ENCODE peak calls at places on chromosomes 7 and 10, in five cellular contexts. J, I, W, R and Q are unnamed samples.
A peak's percentile ranks its signal among the peaks of the same experiment; 100 is the strongest.

GRCh38 chr7:101031082-101031481 is 11.2 kb downstream of the MUC17 start:
- DNase-seq in J (peak; percentile 13), I (peak; percentile 19), W (no peak), R (no peak), Q (no peak)

GRCh38 chr7:41559426-41559825 is 143.5 kb downstream of the INHBA start:
- DNase-seq in I (peak; percentile 57), J (no peak), W (no peak), R (no peak), Q (no peak)

GRCh38 chr10:74194545-74194944 is 43.5 kb downstream of the ADK start:
- DNase-seq in I (no peak), J (no peak), W (no peak), R (no peak), Q (no peak)

GRCh38 chr10:60827791-60828488 is 49.7 kb downstream of the CDK1 start:
- DNase-seq in I (no peak), W (no peak), R (no peak), J (no peak), Q (no peak)

GRCh38 chr10:34838366-34838900 is 23.3 kb upstream of the PARD3 start:
- DNase-seq in J (no peak), R (no peak), W (no peak), I (no peak), Q (no peak)

GRCh38 chr10:28793482-28793881 is 116.2 kb downstream of the BAMBI start:
- DNase-seq in J (no peak), W (no peak), R (no peak), I (no peak), Q (no peak)

GRCh38 chr7:50393547-50394252 is 56.5 kb downstream of the FIGNL1 start:
- DNase-seq in J (no peak), R (peak; percentile 73), I (no peak), W (no peak), Q (no peak)

GRCh38 chr10:127878474-127879055 is 14.2 kb downstream of the CLRN3 start:
- DNase-seq in R (no peak), W (no peak), I (no peak), J (no peak), Q (no peak)

GRCh38 chr7:16638282-16639265 is 7.0 kb downstream of the ANKMY2 start:
- DNase-seq in J (no peak), W (no peak), I (no peak), R (no peak), Q (no peak)

GRCh38 chr10:71737356-71738172 is 18.0 kb upstream of the C10orf105 start:
- DNase-seq in I (no peak), R (no peak), W (no peak), J (no peak), Q (no peak)

GRCh38 chr7:130134726-130135125 is 64.4 kb downstream of the KLHDC10 start:
- DNase-seq in J (no peak), R (no peak), I (no peak), W (no peak), Q (no peak)

GRCh38 chr10:76523215-76523614 is 1091.8 kb downstream of the LRMDA start:
- DNase-seq in R (no peak), J (no peak), I (no peak), W (no peak), Q (no peak)

GRCh38 chr7:40721344-40721949 is 586.6 kb downstream of the SUGCT start:
- DNase-seq in R (no peak), I (no peak), J (no peak), W (no peak), Q (no peak)

GRCh38 chr10:72274213-72274729 is 547 bp downstream of the DDIT4 start:
- DNase-seq in R (no peak), W (no peak), J (no peak), I (no peak), Q (no peak)

GRCh38 chr10:84562592-84562991 is 234.2 kb downstream of the CCSER2 start:
- DNase-seq in I (no peak), J (no peak), R (no peak), W (no peak), Q (no peak)

GRCh38 chr7:82335927-82336326 is 107.7 kb downstream of the CACNA2D1 start:
- DNase-seq in J (peak; percentile 28), W (no peak), R (peak; percentile 5), I (no peak), Q (peak; percentile 14)

GRCh38 chr10:46556515-46557318 is at the start of gene GPRIN2:
- DNase-seq in W (peak; percentile 77), J (no peak), R (no peak), I (peak; percentile 58), Q (no peak)

GRCh38 chr10:59134302-59134701 is 42.1 kb upstream of the PHYHIPL start:
- DNase-seq in I (no peak), W (no peak), J (no peak), R (no peak), Q (no peak)
- TF ChIP-seq CTCF in I (no peak), W (no peak), J (no peak), R (no peak), Q (no peak)

GRCh38 chr10:115937756-115938032 is 335.3 kb downstream of the GFRA1 start:
- DNase-seq in W (no peak), J (no peak), I (no peak), R (no peak), Q (no peak)

GRCh38 chr10:115942106-115942505 is 330.9 kb downstream of the GFRA1 start:
- DNase-seq in W (no peak), R (no peak), J (no peak), I (no peak), Q (no peak)

GRCh38 chr10:115936926-115937755 is 335.9 kb downstream of the GFRA1 start:
- DNase-seq in R (no peak), I (no peak), J (no peak), W (no peak), Q (peak; percentile 25)

GRCh38 chr10:115941247-115941840 is 331.7 kb downstream of the GFRA1 start:
- DNase-seq in J (no peak), I (no peak), R (no peak), W (no peak), Q (no peak)

DNA sequence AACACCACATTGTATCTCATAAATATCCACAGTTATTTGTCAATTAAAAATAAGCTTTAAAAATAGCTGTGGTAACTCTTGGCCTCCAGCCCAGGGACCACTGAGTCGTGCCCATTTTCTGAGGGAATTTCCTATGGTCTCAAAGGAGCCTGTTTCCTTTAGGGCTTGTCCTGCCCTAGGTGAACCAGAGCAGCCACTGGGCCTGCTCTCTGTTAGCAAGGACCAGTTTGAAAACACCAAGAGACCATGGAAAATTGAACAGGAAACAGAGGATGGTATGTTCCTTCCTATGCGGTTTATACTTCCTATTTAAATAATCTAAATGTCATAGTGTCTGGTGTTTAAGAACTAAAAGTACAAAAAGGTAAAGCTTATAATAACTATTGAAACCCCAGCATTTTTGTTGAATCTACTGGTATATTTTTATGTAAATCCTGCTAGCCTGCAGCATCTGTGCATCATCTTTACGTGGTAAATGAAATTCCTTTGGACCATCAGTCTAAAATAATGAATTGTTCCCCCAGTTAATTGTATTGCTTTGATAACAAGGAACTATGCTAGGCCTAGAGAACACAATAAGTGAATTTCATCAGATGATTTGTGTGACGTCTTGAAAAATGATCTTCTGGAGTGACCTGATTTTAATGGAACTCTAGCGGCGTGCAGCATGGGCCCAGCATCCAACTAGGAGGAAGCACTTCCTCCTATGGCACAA is 333.7 kb downstream of the GFRA1 start:
- DNase-seq in I (no peak), J (no peak), R (no peak), W (no peak), Q (no peak)
- TF ChIP-seq CTCF in I (no peak), J (no peak), R (no peak), W (no peak), Q (no peak)

GRCh38 chr7:44215531-44215930 is 14.8 kb downstream of the YKT6 start:
- DNase-seq in R (no peak), W (no peak), I (no peak), J (no peak), Q (no peak)

GRCh38 chr7:44213206-44213871 is 12.6 kb downstream of the YKT6 start:
- DNase-seq in I (no peak), J (no peak), W (no peak), R (no peak), Q (no peak)

GRCh38 chr7:44212581-44213184 is 11.9 kb downstream of the YKT6 start:
- DNase-seq in R (no peak), J (no peak), I (no peak), W (no peak), Q (no peak)

GRCh38 chr7:44216019-44216418 is 15.2 kb downstream of the YKT6 start:
- DNase-seq in W (no peak), R (no peak), I (no peak), J (no peak), Q (no peak)

DNA sequence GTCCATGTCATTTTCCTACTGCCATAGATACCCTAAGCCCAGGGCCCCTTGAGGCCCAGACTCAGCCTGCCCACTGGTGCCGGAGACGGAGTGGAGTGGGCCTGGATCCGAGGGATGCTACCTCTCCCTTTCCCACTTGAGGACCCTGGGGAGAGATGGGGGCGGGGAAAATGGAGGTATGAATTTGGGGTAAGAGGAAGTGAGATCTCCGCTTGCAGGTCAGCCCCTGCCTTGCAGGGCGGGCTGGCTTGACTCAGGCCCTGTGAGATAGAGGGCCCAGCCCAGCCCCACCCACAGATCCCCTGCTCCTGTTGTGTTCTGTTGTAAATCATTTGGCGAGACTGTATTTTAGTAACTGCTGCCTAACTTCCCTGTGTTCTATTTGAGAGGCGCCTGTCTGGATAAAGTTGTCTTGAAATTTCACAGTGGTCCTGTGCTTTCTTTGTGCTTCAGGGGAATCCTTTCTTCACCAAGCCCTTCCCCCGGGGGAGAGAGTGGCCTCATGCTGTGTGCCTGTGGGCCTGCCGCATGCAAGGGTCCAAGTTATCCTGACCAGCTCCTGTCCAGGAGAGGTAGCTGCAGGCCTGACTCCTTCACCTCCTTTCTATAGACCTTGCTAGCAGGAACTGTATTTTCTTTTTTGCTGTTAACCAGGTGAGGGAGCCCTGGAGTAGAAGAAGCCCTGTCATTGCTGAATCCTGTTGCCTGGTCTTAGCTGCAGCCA is 13.3 kb downstream of the YKT6 start:
- DNase-seq in I (no peak), W (no peak), R (peak; percentile 46), J (peak; percentile 63), Q (peak; percentile 12)
- TF ChIP-seq CTCF in I (peak; percentile 77), W (peak; percentile 68), R (peak; percentile 38), J (peak; percentile 46), Q (peak; percentile 54)

DNA sequence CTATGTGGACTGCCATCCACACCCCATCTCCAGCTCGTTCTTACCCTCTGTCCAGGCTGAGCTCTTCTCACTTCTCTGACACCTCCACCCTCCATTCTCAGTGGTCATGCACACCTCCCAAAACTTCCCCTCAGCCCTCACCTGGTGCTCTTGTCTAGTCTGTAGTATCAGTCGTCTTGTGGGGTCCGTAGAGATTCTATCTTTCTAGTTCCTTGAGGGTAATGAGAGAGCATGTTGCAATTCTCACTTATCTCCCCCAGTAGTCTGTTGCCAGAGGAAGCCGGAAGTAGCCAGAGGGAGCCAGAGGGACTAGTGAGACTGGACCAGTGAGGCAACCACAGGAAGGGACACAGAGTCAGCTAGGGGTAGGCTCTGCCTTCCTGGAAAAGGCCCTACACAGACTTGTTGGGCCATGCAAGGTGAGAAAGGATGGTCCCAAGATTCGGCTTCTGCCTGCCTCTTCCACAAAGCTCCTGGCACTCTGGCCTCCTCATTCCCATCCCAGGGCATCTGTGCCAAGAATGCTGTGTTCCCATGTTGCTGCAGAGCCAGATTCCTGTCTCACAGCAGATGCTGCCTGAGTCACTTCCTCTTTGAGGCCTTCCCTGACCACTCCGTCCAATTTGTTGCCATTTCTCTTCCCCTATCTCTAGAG is 50.6 kb upstream of the DUSP5 start:
- DNase-seq in I (no peak), J (peak; percentile 41), R (no peak), W (no peak), Q (no peak)
- TF ChIP-seq CTCF in I (no peak), J (no peak), R (no peak), W (no peak), Q (no peak)

GRCh38 chr10:43075612-43076003 is 1.3 kb upstream of the RET start:
- DNase-seq in W (no peak), J (peak; percentile 48), R (no peak), I (no peak), Q (no peak)
- TF ChIP-seq CTCF in W (peak; percentile 36), J (peak; percentile 8), R (peak; percentile 21), I (no peak), Q (peak; percentile 23)